ENCODE peak calls at places on chromosome 22, in seven cellular contexts. O is Right ventricle myocardium superior, A is tibial artery, N is left lobe of liver, F is AG08395, Z is ELR, B is H54. K is an unnamed sample.

GRCh38 chr22:45551310-45552016 is 48.8 kb downstream of the FBLN1 start:
- DNase-seq in Z (no peak), A (peak), F (peak), B (no peak), N (peak), O (no peak), K (no peak)

GRCh38 chr22:29391546-29391945 is 3.2 kb upstream of the AP1B1 start:
- DNase-seq in B (no peak), N (no peak), F (no peak), A (no peak), O (no peak), Z (no peak), K (no peak)

GRCh38 chr22:42596376-42596775 is 18.3 kb downstream of the POLDIP3 start:
- DNase-seq in N (no peak), B (no peak), A (no peak), O (peak), Z (no peak), F (no peak), K (no peak)

GRCh38 chr22:45036154-45036553 is 26.3 kb upstream of the PHF21B start:
- DNase-seq in A (no peak), O (no peak), B (no peak), N (no peak), Z (no peak), F (no peak), K (no peak)

GRCh38 chr22:35973388-35973787 is 55.2 kb downstream of the RBFOX2 start:
- DNase-seq in A (no peak), O (no peak), F (no peak), B (no peak), N (no peak), Z (no peak), K (no peak)

GRCh38 chr22:39392341-39392948 is 7.1 kb upstream of the TAB1 start:
- DNase-seq in N (no peak), Z (no peak), O (peak), B (no peak), F (no peak), A (no peak), K (no peak)

GRCh38 chr22:31192513-31192912 is 19.6 kb upstream of the LIMK2 start:
- DNase-seq in O (no peak), Z (no peak), F (no peak), N (no peak), A (no peak), B (no peak), K (no peak)

GRCh38 chr22:31623634-31624312 is 38.2 kb downstream of the PISD start:
- DNase-seq in Z (no peak), A (peak), N (no peak), B (no peak), F (no peak), O (no peak), K (no peak)

GRCh38 chr22:24146190-24146616 is 35.1 kb upstream of the SUSD2 start:
- DNase-seq in O (peak), F (peak), Z (peak), N (no peak), A (peak), B (no peak), K (no peak)

GRCh38 chr22:30822216-30823014 is 127.7 kb downstream of the OSBP2 start:
- DNase-seq in F (peak), B (no peak), Z (peak), O (no peak), A (peak), N (peak), K (no peak)

GRCh38 chr22:29342177-29342576 is 26.7 kb upstream of the RASL10A start:
- DNase-seq in Z (no peak), N (no peak), A (no peak), B (no peak), F (no peak), O (no peak), K (no peak)

GRCh38 chr22:37020192-37020479 is 594 bp downstream of the MPST start:
- DNase-seq in Z (peak), N (peak), F (peak), B (peak), A (peak), O (no peak), K (no peak)

GRCh38 chr22:37953062-37953436 is 352 bp downstream of the C22orf23 start:
- DNase-seq in F (peak), B (no peak), Z (peak), N (no peak), A (no peak), O (no peak), K (no peak)

GRCh38 chr22:39712081-39712480 is 141.5 kb downstream of the CACNA1I start:
- DNase-seq in O (no peak), A (no peak), B (no peak), N (no peak), Z (no peak), F (no peak), K (no peak)

GRCh38 chr22:39562839-39563489 is 7.6 kb upstream of the CACNA1I start:
- DNase-seq in F (no peak), O (no peak), Z (no peak), B (no peak), N (no peak), A (no peak), K (no peak)

GRCh38 chr22:22851969-22852368 is 35.6 kb upstream of the IGLL5 start:
- DNase-seq in A (no peak), B (no peak), N (no peak), O (no peak), F (no peak), Z (no peak), K (no peak)

GRCh38 chr22:47328550-47329243 is 566.2 kb downstream of the TBC1D22A start:
- DNase-seq in N (no peak), Z (peak), F (peak), O (no peak), A (no peak), B (peak), K (no peak)

GRCh38 chr22:25023879-25024278 is 71.4 kb downstream of the KIAA1671 start:
- DNase-seq in F (peak), B (no peak), Z (no peak), A (no peak), N (no peak), O (no peak), K (no peak)

GRCh38 chr22:40180403-40180802 is 2.7 kb downstream of the TNRC6B start:
- DNase-seq in B (no peak), Z (peak), N (no peak), O (no peak), F (no peak), A (no peak), K (no peak)

GRCh38 chr22:24380220-24381218 is 46.9 kb upstream of the ADORA2A start:
- DNase-seq in B (no peak), A (no peak), N (no peak), F (no peak), Z (no peak), O (no peak), K (no peak)

GRCh38 chr22:37561209-37562048 is 1.1 kb downstream of the CDC42EP1 start:
- DNase-seq in B (peak), F (peak), N (peak), A (peak), Z (peak), O (peak), K (peak)

K was measured in central memory CD8-positive, alpha-beta T cell.